ENCODE peak calls at places on chromosome 1, in nine cellular contexts. W is heart left ventricle; X is CD8-positive, alpha-beta T cell; H is gastrocnemius medialis; S is CD4-positive, alpha-beta memory T cell; Z is heart right ventricle; G is CD4-positive, alpha-beta T cell; R is SK-N-SH; C is neuronal stem cell. M is an unnamed sample.
A peak's percentile ranks its signal among the peaks of the same experiment; 100 is the strongest.

GRCh38 chr1:168907053-168907452 is 178.0 kb upstream of the DPT start:
- DNase-seq in W (no peak), X (no peak), H (no peak), S (no peak), Z (no peak), G (no peak), R (no peak), C (no peak), M (no peak)

GRCh38 chr1:225896937-225897549 is 8.1 kb upstream of the LEFTY1 start:
- DNase-seq in W (no peak), X (peak; percentile 64), H (no peak), S (peak; percentile 91), Z (no peak), G (peak; percentile 51), R (no peak), C (no peak), M (no peak)

GRCh38 chr1:29626066-29626465 is 389.7 kb downstream of the PTPRU start:
- DNase-seq in W (no peak), X (no peak), H (no peak), S (no peak), Z (no peak), G (no peak), R (no peak), C (no peak), M (no peak)

GRCh38 chr1:201481761-201482493 is 12.9 kb upstream of the PHLDA3 start:
- DNase-seq in W (peak; percentile 90), X (peak; percentile 73), H (peak; percentile 56), S (peak; percentile 80), Z (peak; percentile 90), G (peak; percentile 78), R (peak; percentile 95), C (peak; percentile 76), M (peak; percentile 92)

GRCh38 chr1:76868916-76869315 is 1.6 kb downstream of the ST6GALNAC5 start:
- DNase-seq in W (no peak), X (no peak), H (no peak), S (no peak), Z (no peak), G (no peak), R (peak; percentile 73), C (peak; percentile 15), M (peak; percentile 34)

GRCh38 chr1:30378991-30379581 is 344.3 kb downstream of the MATN1 start:
- DNase-seq in W (no peak), X (no peak), H (no peak), S (no peak), Z (no peak), G (no peak), R (peak; percentile 52), C (no peak), M (peak; percentile 81)

GRCh38 chr1:115908565-115909334 is 67.6 kb upstream of the SLC22A15 start:
- DNase-seq in W (no peak), X (no peak), H (no peak), S (no peak), Z (no peak), G (no peak), R (no peak), C (peak; percentile 15), M (no peak)

GRCh38 chr1:218521414-218522169 is 176.5 kb downstream of the TGFB2 start:
- DNase-seq in W (peak; percentile 29), X (no peak), H (peak; percentile 21), S (peak; percentile 2), Z (no peak), G (no peak), R (no peak), C (no peak), M (no peak)

GRCh38 chr1:226648421-226648820 is 90.7 kb downstream of the ITPKB start:
- DNase-seq in W (peak; percentile 19), X (no peak), H (no peak), S (no peak), Z (no peak), G (no peak), R (no peak), C (no peak), M (no peak)

GRCh38 chr1:20058531-20058930 is 11.5 kb upstream of the PLA2G5 start:
- DNase-seq in W (no peak), X (peak; percentile 17), H (no peak), S (peak; percentile 22), Z (no peak), G (no peak), R (no peak), C (no peak), M (no peak)

GRCh38 chr1:246709196-246709595 is 15.0 kb upstream of the SCCPDH start:
- DNase-seq in W (no peak), X (no peak), H (no peak), S (no peak), Z (no peak), G (no peak), R (no peak), C (no peak), M (no peak)

GRCh38 chr1:198776602-198777029 is 137.8 kb downstream of the PTPRC start:
- DNase-seq in W (peak; percentile 53), X (no peak), H (peak; percentile 25), S (no peak), Z (peak; percentile 26), G (no peak), R (no peak), C (no peak), M (no peak)

GRCh38 chr1:87042127-87042811 is 127.8 kb downstream of the HS2ST1 start:
- DNase-seq in W (no peak), X (no peak), H (no peak), S (no peak), Z (no peak), G (no peak), R (no peak), C (no peak), M (no peak)
- H3K9me3 ChIP-seq in W (no peaks in the 10 kb centered on the region), X (no peaks in the 10 kb centered on the region), H (no peaks in the 10 kb centered on the region), S (no peaks in the 10 kb centered on the region), Z (no peaks in the 10 kb centered on the region), G (no peaks in the 10 kb centered on the region), R (no peaks in the 10 kb centered on the region), C (no peaks in the 10 kb centered on the region), M (no peaks in the 10 kb centered on the region)

DNA sequence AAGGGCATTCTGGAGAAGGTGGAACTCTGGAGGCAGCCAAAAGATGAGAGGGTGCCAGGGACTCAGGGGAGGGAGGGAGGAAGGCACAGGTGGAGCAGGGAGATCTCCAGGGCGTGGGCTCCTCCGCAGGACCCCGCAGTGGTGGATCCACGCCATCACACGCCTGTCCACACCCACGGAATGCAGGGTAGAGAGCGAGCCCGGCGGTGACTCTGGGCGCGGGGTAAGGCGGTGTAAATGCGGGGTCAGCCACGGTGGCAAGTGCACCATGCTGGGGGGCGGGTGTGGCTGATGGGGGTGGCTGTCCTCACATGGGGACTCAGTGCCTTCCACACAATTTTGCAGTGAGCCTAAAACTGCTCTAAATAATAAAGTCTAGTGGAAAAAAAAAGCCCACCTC is 105.1 kb upstream of the TTC34 start:
- DNase-seq in W (no peak), X (no peak), H (no peak), S (no peak), Z (no peak), G (no peak), R (no peak), C (no peak), M (no peak)
- H3K9me3 ChIP-seq in W (no peaks in the 10 kb centered on the region), X (no peaks in the 10 kb centered on the region), H (no peaks in the 10 kb centered on the region), S (no peaks in the 10 kb centered on the region), Z (no peaks in the 10 kb centered on the region), G (no peaks in the 10 kb centered on the region), R (no peaks in the 10 kb centered on the region), C (no peaks in the 10 kb centered on the region), M (no peaks in the 10 kb centered on the region)

DNA sequence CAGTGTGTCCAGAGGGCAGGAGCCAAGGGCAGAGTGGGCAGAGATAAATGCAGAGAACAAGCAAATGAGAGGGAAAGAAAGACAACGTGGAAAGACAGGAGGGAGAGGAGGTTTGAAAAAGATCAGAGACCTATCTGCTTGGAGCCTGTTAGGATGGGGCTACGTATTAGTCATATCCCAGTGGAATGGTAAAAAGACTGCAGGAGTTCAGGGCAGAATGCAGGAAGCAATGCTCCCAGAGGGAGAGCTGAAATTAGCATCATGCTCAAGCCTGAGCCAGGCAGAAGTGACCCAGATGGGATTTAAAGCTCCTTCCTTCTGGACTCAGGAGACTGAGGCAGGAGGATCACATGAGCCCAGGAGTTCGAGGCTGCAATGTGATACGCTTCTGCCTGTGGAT is 261.3 kb upstream of the CHRM3 start:
- DNase-seq in W (no peak), X (no peak), H (no peak), S (no peak), Z (no peak), G (no peak), R (no peak), C (no peak), M (no peak)
- H3K9me3 ChIP-seq in W (no peaks in the 10 kb centered on the region), X (no peaks in the 10 kb centered on the region), H (no peaks in the 10 kb centered on the region), S (no peaks in the 10 kb centered on the region), Z (no peaks in the 10 kb centered on the region), G (no peaks in the 10 kb centered on the region), R (no peaks in the 10 kb centered on the region), C (no peaks in the 10 kb centered on the region), M (no peaks in the 10 kb centered on the region)

GRCh38 chr1:24290933-24291487 is 28.1 kb upstream of the GRHL3 start:
- DNase-seq in W (no peak), X (no peak), H (no peak), S (no peak), Z (no peak), G (no peak), R (no peak), C (no peak), M (no peak)

GRCh38 chr1:24292100-24292499 is 27.1 kb upstream of the GRHL3 start:
- DNase-seq in W (no peak), X (no peak), H (no peak), S (no peak), Z (no peak), G (no peak), R (no peak), C (no peak), M (no peak)

GRCh38 chr1:24293392-24294227 is 25.5 kb upstream of the GRHL3 start:
- DNase-seq in W (no peak), X (no peak), H (no peak), S (no peak), Z (no peak), G (no peak), R (no peak), C (no peak), M (no peak)

GRCh38 chr1:24294228-24294672 is 24.9 kb upstream of the GRHL3 start:
- DNase-seq in W (no peak), X (no peak), H (peak; percentile 37), S (no peak), Z (no peak), G (no peak), R (no peak), C (no peak), M (no peak)

GRCh38 chr1:24292887-24293286 is 26.3 kb upstream of the GRHL3 start:
- DNase-seq in W (no peak), X (no peak), H (no peak), S (no peak), Z (no peak), G (no peak), R (no peak), C (no peak), M (no peak)
- H3K9me3 ChIP-seq in W (no peaks in the 10 kb centered on the region), X (no peaks in the 10 kb centered on the region), H (no peaks in the 10 kb centered on the region), S (no peaks in the 10 kb centered on the region), Z (no peaks in the 10 kb centered on the region), G (no peaks in the 10 kb centered on the region), R (no peaks in the 10 kb centered on the region), C (no peaks in the 10 kb centered on the region), M (no peaks in the 10 kb centered on the region)

GRCh38 chr1:80293818-80294217 is 1287.3 kb upstream of the ADGRL4 start:
- DNase-seq in W (no peak), X (no peak), H (no peak), S (no peak), Z (no peak), G (no peak), R (no peak), C (no peak), M (no peak)
- H3K9me3 ChIP-seq in W (no peaks in the 10 kb centered on the region), X (no peaks in the 10 kb centered on the region), H (no peaks in the 10 kb centered on the region), S (no peaks in the 10 kb centered on the region), Z (no peaks in the 10 kb centered on the region), G (peaks cover 3% of the 10 kb centered on the region), R (no peaks in the 10 kb centered on the region), C (no peaks in the 10 kb centered on the region), M (no peaks in the 10 kb centered on the region)

M was measured in ovary.